ENCODE peak calls at places on chromosome 10, in nine cellular contexts. O, N, M, D, C, U, P, Q and Z are unnamed samples.

GRCh38 chr10:21689881-21690280 is 155.8 kb downstream of the MLLT10 start:
- DNase-seq in O (no peak), N (no peak), M (no peak), D (peak; percentile 21), C (no peak), U (no peak), P (no peak), Q (no peak), Z (no peak)

GRCh38 chr10:47027108-47027811 is 116.0 kb downstream of the PTPN20 start:
- DNase-seq in O (peak; percentile 61), N (no peak), M (no peak), D (no peak), C (no peak), U (no peak), P (no peak), Q (no peak), Z (no peak)

GRCh38 chr10:5391780-5392179 is 12.8 kb downstream of the TUBAL3 start:
- DNase-seq in O (no peak), N (no peak), M (no peak), D (no peak), C (no peak), U (no peak), P (no peak), Q (no peak), Z (no peak)

GRCh38 chr10:79056361-79056735 is 12.4 kb upstream of the ZMIZ1 start:
- DNase-seq in O (peak; percentile 28), N (no peak), M (no peak), D (no peak), C (no peak), U (no peak), P (no peak), Q (no peak), Z (no peak)

GRCh38 chr10:91907033-91907594 is 2.2 kb downstream of the FGFBP3 start:
- DNase-seq in O (no peak), N (no peak), M (no peak), D (no peak), C (no peak), U (no peak), P (no peak), Q (peak; percentile 48), Z (peak; percentile 33)

GRCh38 chr10:45144666-45145065 is 143.9 kb downstream of the ZNF22 start:
- DNase-seq in O (no peak), N (no peak), M (no peak), D (no peak), C (no peak), U (no peak), P (no peak), Q (no peak), Z (no peak)

GRCh38 chr10:70815504-70816219 is at the start of gene SGPL1:
- DNase-seq in O (peak; percentile 91), N (peak; percentile 85), M (no peak), D (peak; percentile 89), C (no peak), U (peak; percentile 79), P (peak; percentile 65), Q (no peak), Z (peak; percentile 70)

GRCh38 chr10:86123304-86123703 is 243.3 kb downstream of the GRID1 start:
- DNase-seq in O (no peak), N (no peak), M (no peak), D (no peak), C (no peak), U (no peak), P (no peak), Q (no peak), Z (no peak)

GRCh38 chr10:81532403-81532802 is 342.6 kb upstream of the NRG3 start:
- DNase-seq in O (no peak), N (no peak), M (no peak), D (no peak), C (no peak), U (no peak), P (no peak), Q (no peak), Z (no peak)

GRCh38 chr10:47404446-47404845 is 20.4 kb upstream of the ZNF488 start:
- DNase-seq in O (no peak), N (no peak), M (no peak), D (no peak), C (no peak), U (no peak), P (no peak), Q (no peak), Z (no peak)

GRCh38 chr10:67923551-67923950 is 39.1 kb downstream of the SIRT1 start:
- DNase-seq in O (no peak), N (no peak), M (no peak), D (no peak), C (no peak), U (no peak), P (no peak), Q (peak; percentile 20), Z (peak; percentile 56)

GRCh38 chr10:127563718-127564553 is 14.8 kb downstream of the NPS start:
- DNase-seq in O (no peak), N (peak; percentile 18), M (no peak), D (peak; percentile 8), C (no peak), U (no peak), P (no peak), Q (no peak), Z (peak; percentile 5)

GRCh38 chr10:46544989-46545791 is 11.3 kb downstream of the GPRIN2 start:
- DNase-seq in O (peak; percentile 55), N (no peak), M (no peak), D (no peak), C (no peak), U (no peak), P (peak; percentile 9), Q (no peak), Z (no peak)

GRCh38 chr10:103936022-103936421 is 18.0 kb upstream of the STN1 start:
- DNase-seq in O (no peak), N (no peak), M (no peak), D (no peak), C (no peak), U (no peak), P (no peak), Q (no peak), Z (no peak)

GRCh38 chr10:18010050-18010449 is 58.3 kb downstream of the SLC39A12 start:
- DNase-seq in O (no peak), N (no peak), M (no peak), D (no peak), C (peak; percentile 41), U (no peak), P (no peak), Q (peak; percentile 63), Z (peak; percentile 86)
- H3K4me3 ChIP-seq in O (no peak overlapping the region), N (no peak overlapping the region), M (no peak overlapping the region), D (no peak overlapping the region), C (no peak overlapping the region), U (no peak overlapping the region), P (no peak overlapping the region), Q (no peak overlapping the region), Z (no peak overlapping the region)

DNA sequence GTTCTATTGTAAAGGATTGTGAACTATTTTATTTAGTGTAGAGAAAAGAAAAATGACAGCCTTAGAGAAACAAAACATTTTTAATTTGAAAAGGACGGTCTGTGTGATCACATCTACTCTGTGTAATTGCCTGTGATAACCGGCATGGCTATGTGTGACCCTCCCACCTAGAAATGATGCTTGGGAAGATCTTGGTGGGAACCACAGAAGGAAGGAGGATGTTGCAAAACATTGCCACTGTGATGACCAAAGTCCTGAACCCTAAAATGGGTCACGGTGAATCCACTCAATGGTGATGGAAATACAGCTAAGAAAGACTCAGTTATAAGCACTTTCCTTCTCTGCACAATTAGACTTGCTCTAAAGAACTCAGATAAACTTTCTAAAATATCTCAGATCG is 221.3 kb upstream of the FRMD4A start:
- DNase-seq in O (no peak), N (no peak), M (no peak), D (no peak), C (no peak), U (no peak), P (no peak), Q (no peak), Z (no peak)
- H3K4me3 ChIP-seq in O (no peak overlapping the region), N (no peak overlapping the region), M (no peak overlapping the region), D (no peak overlapping the region), C (no peak overlapping the region), U (no peak overlapping the region), P (no peak overlapping the region), Q (no peak overlapping the region), Z (no peak overlapping the region)

GRCh38 chr10:123852411-123852951 is 39.1 kb downstream of the CPXM2 start:
- DNase-seq in O (no peak), N (no peak), M (no peak), D (no peak), C (no peak), U (no peak), P (no peak), Q (no peak), Z (no peak)

GRCh38 chr10:123847686-123848432 is 43.7 kb downstream of the CPXM2 start:
- DNase-seq in O (no peak), N (no peak), M (no peak), D (no peak), C (no peak), U (peak; percentile 35), P (no peak), Q (no peak), Z (peak; percentile 65)

GRCh38 chr10:123854003-123854402 is 37.6 kb downstream of the CPXM2 start:
- DNase-seq in O (no peak), N (no peak), M (no peak), D (no peak), C (no peak), U (no peak), P (no peak), Q (no peak), Z (no peak)

GRCh38 chr10:123854498-123854897 is 37.1 kb downstream of the CPXM2 start:
- DNase-seq in O (no peak), N (no peak), M (no peak), D (no peak), C (no peak), U (no peak), P (no peak), Q (no peak), Z (no peak)

DNA sequence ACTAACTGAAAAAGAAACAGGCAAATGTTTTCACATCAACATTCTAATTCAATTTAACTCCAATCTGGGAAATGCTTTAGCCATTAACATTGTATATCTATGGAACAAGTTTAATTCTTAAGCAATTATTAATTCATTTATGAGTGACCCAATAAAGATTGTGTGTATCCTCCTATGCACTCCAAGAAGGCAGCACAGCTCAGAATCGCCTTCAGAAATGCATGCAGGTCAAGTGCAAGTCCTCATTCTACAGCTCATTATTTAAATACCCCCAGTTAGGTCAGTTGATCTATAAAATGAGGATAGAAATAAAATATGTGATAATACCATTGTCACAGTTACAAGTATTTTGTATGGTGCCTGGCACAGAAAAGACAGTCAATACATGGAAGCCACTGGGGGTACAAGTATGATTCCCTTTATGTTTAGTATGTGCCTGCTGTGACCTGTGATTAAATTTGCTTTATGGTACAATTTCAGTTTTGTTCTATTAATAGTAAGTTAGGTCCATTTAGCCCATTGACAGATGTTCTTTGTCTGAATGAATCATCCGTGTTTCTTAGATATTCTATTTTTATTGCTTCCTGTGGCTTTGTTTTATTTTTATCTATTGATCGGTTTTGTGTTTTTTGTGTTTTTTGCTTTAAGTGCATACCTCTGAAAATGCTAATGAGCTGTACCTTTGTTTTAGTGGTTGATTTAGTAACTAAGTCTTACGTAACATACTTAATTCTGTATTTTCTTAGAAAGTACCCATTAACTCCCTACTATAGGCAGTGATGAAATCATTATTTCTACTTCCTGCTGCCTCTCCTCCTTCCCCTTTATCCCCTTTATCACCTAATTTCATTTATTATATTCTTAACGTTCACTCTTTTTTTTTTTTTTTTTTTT is 42.8 kb downstream of the CPXM2 start:
- DNase-seq in O (no peak), N (no peak), M (no peak), D (peak; percentile 50), C (no peak), U (no peak), P (no peak), Q (no peak), Z (peak; percentile 38)
- H3K4me3 ChIP-seq in O (no peak overlapping the region), N (no peak overlapping the region), M (no peak overlapping the region), D (no peak overlapping the region), C (no peak overlapping the region), U (no peak overlapping the region), P (no peak overlapping the region), Q (no peak overlapping the region), Z (no peak overlapping the region)

GRCh38 chr10:131230641-131231322 is 80.7 kb downstream of the TCERG1L start:
- DNase-seq in O (no peak), N (no peak), M (no peak), D (no peak), C (no peak), U (no peak), P (no peak), Q (no peak), Z (no peak)
- H3K4me3 ChIP-seq in O (no peak overlapping the region), N (no peak overlapping the region), M (no peak overlapping the region), D (no peak overlapping the region), C (no peak overlapping the region), U (no peak overlapping the region), P (no peak overlapping the region), Q (no peak overlapping the region), Z (no peak overlapping the region)